ENCODE peak calls at places on chromosomes 13 and 19, in six cellular contexts. W is K562, B is GM12891, O is HepG2, Z is GM12878, E is H1. C is an unnamed sample.

GRCh38 chr19:18062043-18062442 is 24.7 kb downstream of the IL12RB1 start:
- DNase-seq in W (no peak), B (no peak), O (no peak), Z (no peak), E (no peak), C (no peak)

GRCh38 chr19:15200575-15201364 is at the start of gene NOTCH3:
- DNase-seq in W (no peak), B (no peak), O (no peak), Z (no peak), E (no peak), C (no peak)

GRCh38 chr19:45817725-45818301 is 2.7 kb upstream of the RSPH6A start:
- DNase-seq in W (no peak), B (no peak), O (no peak), Z (no peak), E (no peak), C (no peak)

GRCh38 chr19:44757057-44757734 is 8.7 kb downstream of the BCL3 start:
- DNase-seq in W (no peak), B (no peak), O (no peak), Z (no peak), E (no peak), C (no peak)

GRCh38 chr19:46190489-46190888 is 39.1 kb upstream of the IGFL1 start:
- DNase-seq in W (no peak), B (no peak), O (no peak), Z (no peak), E (no peak), C (no peak)

GRCh38 chr13:111625526-111626315 is 305.3 kb downstream of the TEX29 start:
- DNase-seq in W (no peak), B (no peak), O (no peak), Z (no peak), E (no peak), C (no peak)

GRCh38 chr13:58238972-58239773 is 607.6 kb downstream of the PCDH17 start:
- DNase-seq in W (no peak), B (no peak), O (no peak), Z (no peak), E (no peak), C (no peak)

GRCh38 chr13:101307181-101307701 is 109.1 kb downstream of the NALCN start:
- DNase-seq in W (no peak), B (no peak), O (no peak), Z (no peak), E (no peak), C (no peak)

GRCh38 chr19:28403698-28404099 is 809.3 kb downstream of the UQCRFS1 start:
- DNase-seq in W (no peak), B (no peak), O (no peak), Z (no peak), E (no peak), C (no peak)

GRCh38 chr19:15636026-15636425 is 4.7 kb upstream of the CYP4F3 start:
- DNase-seq in W (no peak), B (no peak), O (no peak), Z (no peak), E (no peak), C (no peak)

GRCh38 chr13:74077847-74078246 is 56.4 kb downstream of the KLF12 start:
- DNase-seq in W (no peak), B (no peak), O (no peak), Z (no peak), E (no peak), C (no peak)

GRCh38 chr13:29861694-29862110 is 11.3 kb upstream of the UBL3 start:
- DNase-seq in W (no peak), B (no peak), O (peak), Z (no peak), E (no peak), C (no peak)

GRCh38 chr19:38839816-38840582 is 8.4 kb upstream of the ECH1 start:
- DNase-seq in W (no peak), B (no peak), O (no peak), Z (no peak), E (no peak), C (no peak)

GRCh38 chr13:71799320-71799719 is 67.7 kb downstream of the DACH1 start:
- DNase-seq in W (no peak), B (no peak), O (no peak), Z (no peak), E (no peak), C (no peak)

GRCh38 chr19:17749912-17750317 is 1.4 kb upstream of the FCHO1 start:
- DNase-seq in W (peak), B (no peak), O (no peak), Z (no peak), E (no peak), C (no peak)

GRCh38 chr19:8484331-8484894 is 18.0 kb downstream of the PRAM1 start:
- DNase-seq in W (no peak), B (no peak), O (no peak), Z (no peak), E (no peak), C (no peak)

GRCh38 chr19:44855606-44856005 is 9.5 kb downstream of the NECTIN2 start:
- DNase-seq in W (no peak), B (no peak), O (no peak), Z (no peak), E (no peak), C (no peak)

GRCh38 chr13:36999054-36999927 is at the start of gene ALG5:
- DNase-seq in W (peak), B (peak), O (peak), Z (peak), E (peak), C (peak)

GRCh38 chr13:26558912-26559485 is 1.5 kb downstream of the WASF3 start:
- DNase-seq in W (no peak), B (no peak), O (peak), Z (no peak), E (no peak), C (no peak)

GRCh38 chr19:38234615-38235014 is 10.6 kb upstream of the DPF1 start:
- DNase-seq in W (no peak), B (no peak), O (no peak), Z (no peak), E (no peak), C (no peak)

GRCh38 chr19:4851551-4852290 is 15.7 kb downstream of the PLIN3 start:
- DNase-seq in W (peak), B (peak), O (peak), Z (no peak), E (peak), C (peak)

GRCh38 chr13:97696921-97697320 is 256.6 kb upstream of the IPO5 start:
- DNase-seq in W (no peak), B (no peak), O (no peak), Z (no peak), E (no peak), C (no peak)

GRCh38 chr13:31261241-31261640 is 61.5 kb downstream of the B3GLCT start:
- DNase-seq in W (no peak), B (no peak), O (no peak), Z (no peak), E (no peak), C (no peak)

GRCh38 chr13:50740052-50740741 is 103.3 kb downstream of the DLEU7 start:
- DNase-seq in W (no peak), B (no peak), O (no peak), Z (no peak), E (no peak), C (no peak)

GRCh38 chr19:45498411-45499195 is at the start of gene PPM1N:
- DNase-seq in W (peak), B (no peak), O (no peak), Z (no peak), E (no peak), C (peak)

GRCh38 chr13:69092615-69093322 is 1014.9 kb upstream of the ATXN8OS start:
- DNase-seq in W (no peak), B (no peak), O (no peak), Z (no peak), E (no peak), C (no peak)

GRCh38 chr13:66578305-66578704 is 651.8 kb downstream of the PCDH9 start:
- DNase-seq in W (no peak), B (no peak), O (no peak), Z (no peak), E (no peak), C (no peak)

GRCh38 chr13:57557979-57558529 is 73.5 kb upstream of the PCDH17 start:
- DNase-seq in W (no peak), B (no peak), O (peak), Z (no peak), E (no peak), C (no peak)

GRCh38 chr19:4547303-4548237 is 7.7 kb upstream of the LRG1 start:
- DNase-seq in W (peak), B (no peak), O (no peak), Z (no peak), E (no peak), C (no peak)

GRCh38 chr13:27789495-27790303 is 2.6 kb upstream of the GSX1 start:
- DNase-seq in W (no peak), B (no peak), O (peak), Z (no peak), E (no peak), C (no peak)

GRCh38 chr13:23007430-23007829 is 173.3 kb upstream of the SGCG start:
- DNase-seq in W (no peak), B (no peak), O (no peak), Z (no peak), E (no peak), C (no peak)

GRCh38 chr19:51012661-51013190 is 6.8 kb downstream of the KLK10 start:
- DNase-seq in W (no peak), B (no peak), O (no peak), Z (no peak), E (no peak), C (no peak)

GRCh38 chr19:34645551-34645950 is 31.4 kb downstream of the SCGB2B2 start:
- DNase-seq in W (no peak), B (no peak), O (no peak), Z (no peak), E (no peak), C (no peak)
- TF ChIP-seq TAF1 in W (no peak), B (no peak), O (no peak), Z (no peak), E (no peak), C (no peak)

DNA sequence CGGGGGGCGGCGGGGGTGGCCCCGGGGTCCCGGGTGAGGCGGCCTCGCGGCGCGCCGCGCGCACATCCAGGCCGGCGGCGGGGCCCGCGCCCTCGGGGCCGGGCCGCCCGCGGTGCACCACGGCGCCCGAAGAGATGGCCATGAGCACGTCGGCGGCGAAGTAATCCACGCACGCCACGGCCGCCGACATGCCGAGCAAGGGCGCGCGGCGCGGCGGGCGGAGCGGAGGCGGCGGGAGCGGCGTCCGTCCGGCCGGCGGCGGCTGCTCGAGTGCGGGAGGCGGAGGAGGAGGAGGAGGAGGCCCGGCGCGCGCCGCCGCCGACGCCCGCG is at the start of gene KLF16:
- DNase-seq in W (no peak), B (no peak), O (no peak), Z (no peak), E (no peak), C (no peak)
- TF ChIP-seq POLR2A in W (no peak), B (peak), O (no peak), Z (peak), E (no peak), C (peak)

GRCh38 chr19:33438987-33439781 is 65.7 kb downstream of the CEBPG start:
- DNase-seq in W (no peak), B (no peak), O (no peak), Z (no peak), E (no peak), C (no peak)
- TF ChIP-seq TAF1 in W (no peak), B (no peak), O (no peak), Z (no peak), E (no peak), C (no peak)

GRCh38 chr19:57888494-57889231 is at the start of gene ZNF814:
- DNase-seq in W (peak), B (peak), O (no peak), Z (peak), E (peak), C (peak)

GRCh38 chr19:57886046-57886445 is 2.8 kb downstream of the ZNF814 start:
- DNase-seq in W (no peak), B (no peak), O (no peak), Z (no peak), E (no peak), C (no peak)

GRCh38 chr19:57887195-57887941 is 1.5 kb downstream of the ZNF814 start:
- DNase-seq in W (no peak), B (no peak), O (no peak), Z (no peak), E (peak), C (no peak)

DNA sequence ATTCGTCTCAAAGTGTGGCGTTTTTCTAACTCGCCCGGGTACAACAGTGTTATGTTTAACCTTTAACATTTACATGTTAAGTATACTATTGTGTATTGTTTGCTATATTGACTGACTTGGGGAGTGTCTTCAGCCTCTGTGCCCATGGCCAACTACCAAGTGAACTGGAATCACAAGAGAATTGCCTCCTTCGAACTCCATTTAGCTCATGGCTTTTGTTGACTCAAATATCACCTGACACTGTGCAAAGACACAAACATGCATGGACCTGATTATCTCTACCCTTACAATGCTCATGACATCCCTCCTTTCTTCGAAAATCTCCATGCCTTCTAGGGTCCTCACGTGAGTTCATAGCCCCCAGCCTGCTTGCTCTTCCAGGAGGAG is 737 bp downstream of the ZNF814 start:
- DNase-seq in W (no peak), B (no peak), O (no peak), Z (no peak), E (no peak), C (no peak)
- TF ChIP-seq POLR2A in W (no peak), B (no peak), O (no peak), Z (no peak), E (no peak), C (no peak)

GRCh38 chr13:88066847-88067246 is 395.7 kb downstream of the SLITRK5 start:
- DNase-seq in W (no peak), B (no peak), O (no peak), Z (no peak), E (no peak), C (no peak)

GRCh38 chr13:88068975-88069374 is 397.8 kb downstream of the SLITRK5 start:
- DNase-seq in W (peak), B (no peak), O (peak), Z (no peak), E (peak), C (no peak)

GRCh38 chr13:88063741-88064140 is 392.6 kb downstream of the SLITRK5 start:
- DNase-seq in W (no peak), B (no peak), O (no peak), Z (no peak), E (no peak), C (no peak)

GRCh38 chr13:88071371-88071770 is 400.2 kb downstream of the SLITRK5 start:
- DNase-seq in W (no peak), B (no peak), O (no peak), Z (no peak), E (no peak), C (no peak)

GRCh38 chr13:88068316-88068715 is 397.1 kb downstream of the SLITRK5 start:
- DNase-seq in W (no peak), B (no peak), O (no peak), Z (no peak), E (no peak), C (no peak)
- TF ChIP-seq TAF1 in W (no peak), B (no peak), O (no peak), Z (no peak), E (no peak), C (no peak)

GRCh38 chr13:52159159-52159982 is at the start of gene NEK3:
- DNase-seq in W (peak), B (peak), O (peak), Z (no peak), E (peak), C (peak)
- TF ChIP-seq POLR2A in W (peak), B (no peak), O (peak), Z (peak), E (no peak), C (no peak)

GRCh38 chr19:49799798-49800376 is 13.2 kb downstream of the FUZ start:
- DNase-seq in W (no peak), B (no peak), O (no peak), Z (no peak), E (no peak), C (no peak)
- TF ChIP-seq TAF1 in W (no peak), B (no peak), O (no peak), Z (no peak), E (no peak), C (no peak)

C was measured in GM12892.